ENCODE peak calls at places on chromosomes 3 and 15, in nine cellular contexts. C is CD8-positive, alpha-beta memory T cell; V is ovary; U is HCT116; H is psoas muscle; I is WERI-Rb-1; G is spleen; W is small intestine; T is cardiac muscle cell. M is an unnamed sample. For H3K9me3, the result is how much of the 10 kb centered on the place peaks cover.

GRCh38 chr3:122415104-122415744 is 638 bp downstream of the WDR5B start:
- DNase-seq in V (peak), U (peak), T (peak), H (peak), W (peak), G (no peak), C (peak), I (peak), M (no peak)

GRCh38 chr3:55770077-55770476 is 283.0 kb upstream of the WNT5A start:
- DNase-seq in I (no peak), W (no peak), U (no peak), T (no peak), V (no peak), H (no peak), G (no peak), C (no peak), M (no peak)

GRCh38 chr3:185537369-185537970 is 14.9 kb downstream of the LIPH start:
- DNase-seq in H (peak), G (peak), I (no peak), W (peak), V (no peak), C (no peak), U (peak), T (no peak), M (peak)

GRCh38 chr15:24848050-24848449 is 106.7 kb upstream of the SNRPN start:
- DNase-seq in W (no peak), C (no peak), T (peak), U (no peak), G (no peak), I (peak), H (peak), V (peak), M (no peak)

GRCh38 chr15:25441111-25441510 is 2.3 kb upstream of the UBE3A start:
- DNase-seq in V (no peak), U (no peak), T (no peak), H (no peak), G (no peak), C (no peak), W (peak), I (no peak), M (no peak)

GRCh38 chr3:39387411-39387975 is 4.3 kb downstream of the SLC25A38 start:
- DNase-seq in G (no peak), C (no peak), V (no peak), I (no peak), W (no peak), T (no peak), U (no peak), H (no peak), M (no peak)

GRCh38 chr15:52392008-52392687 is 96.5 kb upstream of the MYO5C start:
- DNase-seq in U (no peak), V (no peak), C (no peak), H (no peak), T (no peak), W (no peak), I (no peak), G (no peak), M (no peak)

GRCh38 chr15:49303003-49303402 is 120.0 kb upstream of the FGF7 start:
- DNase-seq in T (no peak), H (no peak), W (no peak), V (no peak), U (no peak), I (no peak), C (no peak), G (no peak), M (no peak)

GRCh38 chr3:107432646-107433045 is 55.4 kb downstream of the CCDC54 start:
- DNase-seq in H (no peak), G (no peak), V (no peak), T (no peak), C (no peak), I (no peak), U (no peak), W (peak), M (no peak)

GRCh38 chr15:70427120-70427519 is 329.4 kb upstream of the TLE3 start:
- DNase-seq in U (no peak), C (no peak), T (no peak), H (no peak), G (no peak), V (no peak), W (no peak), I (no peak), M (no peak)

GRCh38 chr3:79040701-79041100 is 727.1 kb downstream of the ROBO1 start:
- DNase-seq in H (no peak), W (no peak), T (no peak), I (no peak), G (no peak), U (no peak), C (no peak), V (no peak), M (no peak)

GRCh38 chr15:49279481-49280186 is 109.6 kb downstream of the GALK2 start:
- DNase-seq in V (no peak), U (no peak), W (no peak), T (no peak), C (no peak), I (no peak), H (no peak), G (no peak), M (no peak)

GRCh38 chr15:78050441-78050809 is 27.1 kb downstream of the TBC1D2B start:
- DNase-seq in V (no peak), U (no peak), I (no peak), T (no peak), W (peak), G (no peak), C (no peak), H (no peak), M (no peak)

GRCh38 chr15:78049691-78050440 is 27.6 kb downstream of the TBC1D2B start:
- DNase-seq in C (peak), U (no peak), W (peak), T (no peak), G (peak), H (no peak), I (no peak), V (no peak), M (peak)

GRCh38 chr15:78050851-78051250 is 26.7 kb downstream of the TBC1D2B start:
- DNase-seq in H (no peak), W (no peak), I (no peak), U (no peak), T (peak), C (no peak), V (no peak), G (no peak), M (no peak)

GRCh38 chr15:78052545-78052944 is 25.0 kb downstream of the TBC1D2B start:
- DNase-seq in H (no peak), U (no peak), I (no peak), V (no peak), W (no peak), C (no peak), T (no peak), G (no peak), M (no peak)

DNA sequence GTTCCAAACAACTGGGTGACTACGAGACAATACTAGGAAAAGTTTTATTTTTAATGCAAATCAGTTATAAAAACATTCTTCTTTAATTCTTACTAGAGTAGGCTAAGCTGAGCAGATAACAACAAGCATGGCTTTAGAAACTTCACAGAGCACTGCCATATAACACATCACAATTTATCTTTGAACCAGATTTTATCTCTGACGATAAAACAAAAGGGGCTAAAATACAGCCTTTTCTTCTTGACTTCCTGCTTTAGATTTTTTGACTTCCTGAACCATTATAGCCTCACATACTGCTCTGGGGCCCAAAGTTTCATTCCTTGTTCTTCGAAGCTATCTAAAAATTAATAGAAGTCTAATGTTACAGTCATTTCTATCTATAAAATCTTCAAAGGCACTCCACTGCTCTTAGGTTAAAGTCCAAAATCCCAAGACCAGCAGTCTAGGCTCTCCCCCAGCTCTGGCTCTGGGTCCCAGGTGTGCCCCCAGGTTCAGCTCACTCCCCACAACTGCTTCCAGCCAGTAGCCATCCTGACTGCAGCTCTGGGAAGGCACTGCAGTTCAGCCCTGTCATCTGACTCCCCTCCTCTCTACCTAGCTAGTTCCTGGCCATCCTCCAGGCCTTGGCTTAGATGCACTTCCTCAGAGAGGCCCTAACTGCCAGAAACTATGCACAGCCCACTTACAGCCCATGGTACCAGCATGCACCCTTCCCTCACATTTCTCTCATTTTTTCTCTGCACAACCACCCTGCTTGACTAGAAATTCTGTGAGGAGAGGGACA is 25.7 kb downstream of the TBC1D2B start:
- DNase-seq in W (peak), V (no peak), U (no peak), C (no peak), T (peak), G (no peak), H (no peak), I (no peak), M (no peak)
- H3K27ac ChIP-seq in W (peak), V (no peak), U (no peak), C (peak), T (no peak), G (peak), H (no peak), I (no peak), M (no peak)

GRCh38 chr3:172065534-172065933 is 26.2 kb downstream of the FNDC3B start:
- DNase-seq in H (no peak), T (no peak), I (no peak), G (no peak), V (no peak), C (no peak), W (no peak), U (no peak), M (no peak)

GRCh38 chr3:172060234-172060633 is 20.9 kb downstream of the FNDC3B start:
- DNase-seq in T (no peak), V (no peak), W (no peak), H (no peak), I (no peak), G (no peak), U (no peak), C (no peak), M (no peak)

GRCh38 chr3:172063456-172064432 is 24.4 kb downstream of the FNDC3B start:
- DNase-seq in I (no peak), H (no peak), G (no peak), V (no peak), W (no peak), T (no peak), C (no peak), U (no peak), M (no peak)

GRCh38 chr3:172059532-172059931 is 20.2 kb downstream of the FNDC3B start:
- DNase-seq in I (no peak), V (no peak), C (no peak), W (no peak), U (no peak), G (no peak), H (no peak), T (no peak), M (no peak)

DNA sequence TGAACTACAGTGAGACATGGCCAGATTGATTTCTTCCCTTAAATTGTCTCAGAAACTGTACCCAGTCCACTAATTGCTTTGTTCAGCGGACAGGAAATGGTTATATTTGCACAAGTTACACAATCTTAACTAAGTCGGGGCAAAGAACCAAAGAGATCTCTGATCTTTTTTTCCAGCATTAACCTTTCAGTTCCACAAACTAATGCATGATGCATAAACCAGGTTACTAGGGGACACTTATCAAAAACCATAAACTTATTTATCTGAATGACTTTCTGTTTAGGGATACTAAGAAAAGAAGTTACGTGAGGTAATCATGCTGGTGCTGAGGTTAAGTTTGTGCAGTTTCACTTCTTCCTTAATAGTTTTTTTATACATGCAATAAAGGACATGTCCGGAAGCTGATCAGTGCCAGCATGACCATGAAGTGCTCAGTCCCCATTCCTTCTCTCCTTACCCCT is 22.4 kb downstream of the FNDC3B start:
- DNase-seq in H (no peak), V (no peak), I (no peak), U (no peak), C (no peak), W (peak), G (no peak), T (no peak), M (no peak)
- H3K4me3 ChIP-seq in H (peak), V (no peak), I (no peak), U (no peak), C (no peak), W (no peak), G (peak), T (no peak), M (no peak)

GRCh38 chr3:123914829-123915228 is 30.7 kb upstream of the MYLK start:
- DNase-seq in C (no peak), U (no peak), G (no peak), I (no peak), W (no peak), T (no peak), V (no peak), H (no peak), M (no peak)

GRCh38 chr3:123920868-123921267 is 36.7 kb upstream of the MYLK start:
- DNase-seq in C (no peak), U (no peak), I (no peak), H (no peak), T (no peak), G (no peak), V (no peak), W (no peak), M (no peak)

GRCh38 chr3:123920383-123920782 is 36.3 kb upstream of the MYLK start:
- DNase-seq in T (no peak), H (no peak), G (no peak), C (no peak), W (no peak), U (no peak), I (no peak), V (no peak), M (no peak)

DNA sequence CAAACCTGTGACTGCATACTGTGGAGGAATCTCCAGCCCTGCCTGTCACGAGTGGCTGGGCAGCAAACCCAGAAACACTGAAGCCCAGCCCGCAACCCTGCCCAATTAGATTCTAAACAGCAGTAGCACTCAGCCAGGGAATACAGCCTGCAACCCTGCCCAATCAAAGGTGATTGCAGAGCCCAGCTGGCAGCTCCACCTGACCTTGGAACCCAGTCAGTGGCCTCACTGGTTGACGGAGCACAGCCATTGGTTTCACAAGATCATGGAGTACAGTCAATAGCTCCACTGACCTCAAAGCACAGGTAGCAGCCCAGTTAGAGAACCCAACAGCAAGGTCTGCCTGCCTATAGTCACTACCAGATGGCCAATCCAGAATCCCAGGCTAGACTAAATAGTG is 35.2 kb upstream of the MYLK start:
- DNase-seq in U (no peak), C (no peak), I (no peak), T (no peak), W (no peak), H (no peak), G (no peak), V (no peak), M (no peak)
- H3K9me3 ChIP-seq in U (under half), C (under half), I (under half), T (under half), W (under half), H (under half), G (under half), V (under half), M (under half)

GRCh38 chr3:43304126-43304525 is 17.8 kb downstream of the SNRK start:
- DNase-seq in U (no peak), H (no peak), V (no peak), C (no peak), G (no peak), I (no peak), T (no peak), W (no peak), M (no peak)
- H3K27ac ChIP-seq in U (no peak), H (no peak), V (no peak), C (no peak), G (no peak), I (no peak), T (no peak), W (no peak), M (no peak)